ENCODE peak calls at places on chromosomes 5 and 9, in four cellular contexts. V, P, A and J are unnamed samples.

GRCh38 chr5:146662229-146662628 is 146.2 kb upstream of the GPR151 start:
- DNase-seq in P (no peak), V (peak; percentile 52), A (no peak), J (peak; percentile 15)

GRCh38 chr9:13140843-13141592 is 138.5 kb downstream of the MPDZ start:
- DNase-seq in V (peak; percentile 20), P (no peak), A (no peak), J (no peak)

GRCh38 chr5:128469924-128470323 is 68.1 kb downstream of the FBN2 start:
- DNase-seq in V (peak; percentile 61), A (no peak), P (no peak), J (no peak)

GRCh38 chr9:34227445-34227844 is 48.6 kb downstream of the UBAP1 start:
- DNase-seq in A (no peak), V (peak; percentile 32), P (no peak), J (no peak)

GRCh38 chr9:97905228-97905627 is 17.1 kb downstream of the TRMO start:
- DNase-seq in P (no peak), V (no peak), A (no peak), J (no peak)

GRCh38 chr5:126351138-126351537 is 72.1 kb upstream of the GRAMD2B start:
- DNase-seq in V (peak; percentile 76), P (no peak), A (no peak), J (no peak)

GRCh38 chr5:143576721-143577484 is 173.4 kb upstream of the NR3C1 start:
- DNase-seq in P (no peak), V (peak; percentile 87), A (no peak), J (no peak)

GRCh38 chr9:136423432-136424146 is 13.1 kb downstream of the PMPCA start:
- DNase-seq in A (no peak), P (no peak), V (no peak), J (no peak)

GRCh38 chr9:104810421-104811339 is 46.8 kb downstream of the NIPSNAP3B start:
- DNase-seq in A (no peak), V (no peak), P (no peak), J (peak; percentile 90)

GRCh38 chr5:114458726-114459125 is 96.9 kb downstream of the KCNN2 start:
- DNase-seq in P (no peak), V (no peak), A (no peak), J (no peak)

GRCh38 chr5:68242743-68243142 is 27.2 kb downstream of the PIK3R1 start:
- DNase-seq in A (no peak), P (no peak), V (peak; percentile 58), J (peak; percentile 19)

GRCh38 chr5:59116231-59116900 is 533.5 kb downstream of the RAB3C start:
- DNase-seq in V (peak; percentile 34), P (no peak), A (no peak), J (no peak)

GRCh38 chr9:106203832-106204516 is 509.6 kb downstream of the TMEM38B start:
- DNase-seq in A (no peak), P (no peak), V (no peak), J (no peak)

GRCh38 chr9:18614116-18614515 is 140.2 kb downstream of the ADAMTSL1 start:
- DNase-seq in A (no peak), P (no peak), V (no peak), J (no peak)

GRCh38 chr5:57862471-57863282 is 380.1 kb upstream of the ACTBL2 start:
- DNase-seq in V (peak; percentile 72), P (no peak), A (no peak), J (no peak)

GRCh38 chr9:138082918-138083636 is 205.5 kb downstream of the CACNA1B start:
- DNase-seq in V (no peak), A (no peak), P (peak; percentile 72), J (no peak)

GRCh38 chr9:119811030-119811429 is 441.8 kb upstream of the BRINP1 start:
- DNase-seq in A (no peak), V (no peak), P (no peak), J (peak; percentile 2)

GRCh38 chr5:112492291-112492690 is 73.2 kb upstream of the EPB41L4A start:
- DNase-seq in V (peak; percentile 62), A (peak; percentile 14), P (no peak), J (peak; percentile 60)

GRCh38 chr9:85262333-85262732 is 479.4 kb downstream of the AGTPBP1 start:
- DNase-seq in A (no peak), V (peak; percentile 27), P (no peak), J (no peak)

GRCh38 chr9:80797427-80797825 is 891.9 kb downstream of the TLE1 start:
- DNase-seq in A (no peak), V (no peak), P (no peak), J (no peak)

GRCh38 chr5:122076669-122077450 is 1.2 kb downstream of the LOX start:
- DNase-seq in V (peak; percentile 86), A (peak; percentile 67), P (peak; percentile 96), J (peak; percentile 81)

GRCh38 chr5:115336201-115336720 is 39.8 kb upstream of the CCDC112 start:
- DNase-seq in A (no peak), P (no peak), V (no peak), J (no peak)

GRCh38 chr5:38541174-38541724 is 15.2 kb downstream of the LIFR start:
- DNase-seq in P (no peak), V (no peak), A (no peak), J (no peak)

GRCh38 chr9:312596-313320 is 98.1 kb downstream of the DOCK8 start:
- DNase-seq in A (no peak), P (no peak), V (no peak), J (no peak)

GRCh38 chr9:136048560-136049411 is 46.3 kb downstream of the NACC2 start:
- DNase-seq in A (no peak), V (no peak), P (peak; percentile 82), J (no peak)

GRCh38 chr9:81771606-81772005 is 82.3 kb upstream of the TLE1 start:
- DNase-seq in P (no peak), A (no peak), V (peak; percentile 46), J (no peak)

GRCh38 chr5:16461782-16462181 is 3.8 kb downstream of the ZNF622 start:
- DNase-seq in A (no peak), V (peak; percentile 78), P (no peak), J (no peak)

GRCh38 chr5:96565843-96566242 is 96.3 kb upstream of the CAST start:
- DNase-seq in V (peak; percentile 78), A (no peak), P (no peak), J (no peak)

GRCh38 chr5:96563816-96564215 is 98.4 kb upstream of the CAST start:
- DNase-seq in P (no peak), V (no peak), A (no peak), J (no peak)

GRCh38 chr5:96567188-96567587 is 95.0 kb upstream of the CAST start:
- DNase-seq in V (peak; percentile 58), P (no peak), A (no peak), J (no peak)

GRCh38 chr5:96569332-96569731 is 92.8 kb upstream of the CAST start:
- DNase-seq in P (no peak), A (no peak), V (no peak), J (no peak)

GRCh38 chr5:96566775-96567174 is 95.4 kb upstream of the CAST start:
- DNase-seq in P (no peak), A (no peak), V (no peak), J (no peak)
- H3K4me3 ChIP-seq in P (no peak overlapping the region), A (no peak overlapping the region), V (no peak overlapping the region), J (no peak overlapping the region)

GRCh38 chr5:178476531-178476930 is 113.7 kb downstream of the COL23A1 start:
- DNase-seq in V (no peak), A (no peak), P (peak; percentile 75), J (no peak)

GRCh38 chr5:178478370-178478769 is 111.8 kb downstream of the COL23A1 start:
- DNase-seq in A (no peak), P (no peak), V (no peak), J (no peak)

GRCh38 chr5:178477224-178478201 is 112.7 kb downstream of the COL23A1 start:
- DNase-seq in V (no peak), P (no peak), A (no peak), J (no peak)

GRCh38 chr5:178483620-178484019 is 106.6 kb downstream of the COL23A1 start:
- DNase-seq in A (no peak), P (no peak), V (no peak), J (no peak)

DNA sequence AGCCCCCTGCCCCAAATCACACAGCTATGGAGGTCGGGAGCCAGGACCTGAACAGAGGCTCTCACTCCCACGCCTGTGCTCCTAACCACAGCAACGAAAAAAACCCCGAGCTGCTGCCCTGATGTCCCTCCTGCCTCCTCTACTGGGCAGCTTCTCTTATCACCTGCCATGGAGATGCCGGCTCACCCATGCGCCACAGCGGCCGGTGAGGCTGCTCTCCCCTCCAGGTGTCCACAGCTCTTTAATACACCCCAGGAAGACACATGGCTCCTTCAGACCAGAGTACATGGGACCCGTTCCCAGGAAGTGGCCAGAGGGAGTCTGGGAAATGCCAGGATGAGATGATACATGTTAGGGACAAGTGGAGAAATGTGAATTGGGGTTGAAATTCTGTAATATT is 110.9 kb downstream of the COL23A1 start:
- DNase-seq in A (no peak), V (no peak), P (no peak), J (no peak)
- H3K4me3 ChIP-seq in A (no peak overlapping the region), V (no peak overlapping the region), P (no peak overlapping the region), J (no peak overlapping the region)

DNA sequence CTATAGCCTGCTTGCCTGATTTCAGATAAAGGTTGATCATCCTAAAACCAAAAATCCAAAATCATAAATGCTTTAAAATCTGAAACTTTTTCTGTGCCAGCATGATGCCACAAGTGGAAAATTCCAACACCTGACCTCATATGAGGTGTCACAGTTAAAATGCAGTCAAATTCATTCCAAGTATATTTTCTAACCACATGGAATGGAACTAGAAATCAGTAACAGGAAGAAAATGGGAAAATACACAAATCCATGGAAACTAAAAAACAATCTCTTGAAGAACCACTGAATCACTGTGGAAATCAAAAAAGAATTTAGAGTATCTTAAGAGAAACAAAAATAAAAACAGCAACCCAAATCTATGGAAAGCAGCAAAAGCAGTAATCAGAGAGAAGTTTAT is 297.5 kb upstream of the COX7C start:
- DNase-seq in P (no peak), A (no peak), V (no peak), J (no peak)
- H3K4me3 ChIP-seq in P (no peak overlapping the region), A (no peak overlapping the region), V (no peak overlapping the region), J (no peak overlapping the region)

GRCh38 chr9:131500939-131501541 is 1.7 kb upstream of the POMT1 start:
- DNase-seq in P (no peak), V (peak; percentile 16), A (no peak), J (no peak)

GRCh38 chr9:131503626-131504465 is 1.1 kb downstream of the POMT1 start:
- DNase-seq in V (no peak), A (no peak), P (no peak), J (peak; percentile 8)

GRCh38 chr9:131505012-131505411 is 2.3 kb downstream of the POMT1 start:
- DNase-seq in V (no peak), P (no peak), A (no peak), J (no peak)

GRCh38 chr9:131500377-131500776 is 2.3 kb upstream of the POMT1 start:
- DNase-seq in V (no peak), P (no peak), A (no peak), J (no peak)

DNA sequence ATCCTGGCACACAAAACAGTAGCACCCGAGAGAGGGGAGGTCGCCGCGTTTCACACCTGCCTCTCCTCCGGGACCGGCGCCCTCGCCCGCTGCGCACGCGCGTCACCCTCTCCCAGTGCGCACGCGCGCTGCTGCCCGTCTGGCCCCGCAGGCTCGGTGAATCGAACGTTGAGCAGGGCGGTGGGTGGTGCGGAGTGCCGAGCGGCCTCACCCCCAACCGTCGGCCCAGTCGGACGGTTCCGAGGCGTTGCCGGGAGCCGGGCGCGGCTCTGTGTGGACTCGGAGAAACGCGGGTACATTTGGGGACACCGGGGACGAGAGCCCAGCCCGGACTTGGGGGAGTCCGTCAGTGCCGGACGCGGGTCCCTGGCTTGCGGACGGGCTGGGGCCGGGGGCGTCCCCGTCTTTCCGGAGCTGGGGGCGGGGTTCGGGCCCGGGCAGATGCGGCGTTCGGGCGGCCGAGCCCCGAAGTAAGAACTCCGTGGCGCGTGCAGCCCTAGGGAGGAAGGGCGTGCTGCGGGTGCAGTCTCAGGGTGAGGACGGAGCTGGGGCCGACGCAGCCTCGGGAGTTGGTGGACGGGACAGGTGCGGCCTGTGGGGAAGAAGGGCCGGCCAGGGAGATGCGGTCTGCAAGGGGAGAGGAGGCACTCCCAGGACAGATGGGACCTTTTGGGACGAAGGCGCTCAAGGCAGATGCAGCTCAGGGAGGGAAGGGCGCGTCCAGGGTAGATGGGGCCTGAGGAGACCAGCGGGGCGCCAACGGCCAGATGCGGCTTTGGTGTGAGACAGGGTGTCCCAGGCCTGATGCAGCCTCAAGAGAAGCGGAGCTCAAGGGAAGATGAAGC is at the start of gene POMT1:
- DNase-seq in A (peak; percentile 85), P (peak; percentile 97), V (peak; percentile 86), J (peak; percentile 90)
- H3K4me3 ChIP-seq in A (peak within 1 kb of the TSS; percentile 86), P (peak within 1 kb of the TSS; percentile 71), V (peak within 1 kb of the TSS; percentile 82), J (peak within 1 kb of the TSS; percentile 99)